ENCODE peak calls at places on chromosomes 4 and X, in six cellular contexts. One of them, this sample, is unnamed.

GRCh38 chr4:93066746-93067145 is 761.8 kb upstream of the ATOH1 start:
- DNase-seq in GM23338: no peak
- DNase-seq in lower lobe of right lung: no peak
- DNase-seq in CD8-positive, alpha-beta memory T cell: no peak
- DNase-seq in thoracic aorta: no peak
- DNase-seq in iPS DF 6.9: no peak
- DNase-seq in this sample: no peak

GRCh38 chr4:7155611-7156071 is 36.7 kb upstream of the SORCS2 start:
- DNase-seq in GM23338: no peak
- DNase-seq in lower lobe of right lung: peak; percentile 47
- DNase-seq in CD8-positive, alpha-beta memory T cell: no peak
- DNase-seq in thoracic aorta: no peak
- DNase-seq in iPS DF 6.9: no peak
- DNase-seq in this sample: peak; percentile 48

GRCh38 chr4:11635336-11635735 is 206.6 kb upstream of the HS3ST1 start:
- DNase-seq in GM23338: no peak
- DNase-seq in lower lobe of right lung: no peak
- DNase-seq in CD8-positive, alpha-beta memory T cell: no peak
- DNase-seq in thoracic aorta: no peak
- DNase-seq in iPS DF 6.9: no peak
- DNase-seq in this sample: no peak

GRCh38 chr4:91914176-91914804 is 389.5 kb upstream of the GRID2 start:
- DNase-seq in GM23338: no peak
- DNase-seq in lower lobe of right lung: no peak
- DNase-seq in CD8-positive, alpha-beta memory T cell: no peak
- DNase-seq in thoracic aorta: no peak
- DNase-seq in iPS DF 6.9: no peak
- DNase-seq in this sample: no peak

GRCh38 chr4:155722816-155723499 is 35.9 kb upstream of the GUCY1B1 start:
- DNase-seq in GM23338: no peak
- DNase-seq in lower lobe of right lung: no peak
- DNase-seq in CD8-positive, alpha-beta memory T cell: no peak
- DNase-seq in thoracic aorta: no peak
- DNase-seq in iPS DF 6.9: no peak
- DNase-seq in this sample: no peak

GRCh38 chr4:8200302-8200975 is 1.3 kb downstream of the SH3TC1 start:
- DNase-seq in GM23338: no peak
- DNase-seq in lower lobe of right lung: peak; percentile 86
- DNase-seq in CD8-positive, alpha-beta memory T cell: peak; percentile 16
- DNase-seq in thoracic aorta: no peak
- DNase-seq in iPS DF 6.9: no peak
- DNase-seq in this sample: no peak

GRCh38 chr4:122798101-122798500 is 28.5 kb upstream of the FGF2 start:
- DNase-seq in GM23338: peak; percentile 69
- DNase-seq in lower lobe of right lung: no peak
- DNase-seq in CD8-positive, alpha-beta memory T cell: no peak
- DNase-seq in thoracic aorta: no peak
- DNase-seq in iPS DF 6.9: no peak
- DNase-seq in this sample: peak; percentile 59

GRCh38 chrX:54358424-54359211 is 772 bp upstream of the WNK3 start:
- DNase-seq in GM23338: peak; percentile 92
- DNase-seq in lower lobe of right lung: peak; percentile 51
- DNase-seq in CD8-positive, alpha-beta memory T cell: peak; percentile 1
- DNase-seq in thoracic aorta: no peak
- DNase-seq in iPS DF 6.9: peak; percentile 54
- DNase-seq in this sample: peak; percentile 83

GRCh38 chr4:100168521-100168920 is 21.7 kb downstream of the DDIT4L start:
- DNase-seq in GM23338: no peak
- DNase-seq in lower lobe of right lung: no peak
- DNase-seq in CD8-positive, alpha-beta memory T cell: no peak
- DNase-seq in thoracic aorta: no peak
- DNase-seq in iPS DF 6.9: no peak
- DNase-seq in this sample: no peak

GRCh38 chr4:59664771-59665170 is 1535.4 kb upstream of the ADGRL3 start:
- DNase-seq in GM23338: no peak
- DNase-seq in lower lobe of right lung: no peak
- DNase-seq in CD8-positive, alpha-beta memory T cell: no peak
- DNase-seq in thoracic aorta: no peak
- DNase-seq in iPS DF 6.9: no peak
- DNase-seq in this sample: no peak

GRCh38 chr4:78481180-78481579 is 70.4 kb upstream of the ANXA3 start:
- DNase-seq in GM23338: no peak
- DNase-seq in lower lobe of right lung: no peak
- DNase-seq in CD8-positive, alpha-beta memory T cell: no peak
- DNase-seq in thoracic aorta: no peak
- DNase-seq in iPS DF 6.9: no peak
- DNase-seq in this sample: no peak

GRCh38 chr4:184792334-184792733 is 33.4 kb downstream of the ACSL1 start:
- DNase-seq in GM23338: no peak
- DNase-seq in lower lobe of right lung: no peak
- DNase-seq in CD8-positive, alpha-beta memory T cell: no peak
- DNase-seq in thoracic aorta: no peak
- DNase-seq in iPS DF 6.9: no peak
- DNase-seq in this sample: no peak

GRCh38 chrX:71095971-71096701 is 485 bp downstream of the FOXO4 start:
- DNase-seq in GM23338: no peak
- DNase-seq in lower lobe of right lung: no peak
- DNase-seq in CD8-positive, alpha-beta memory T cell: no peak
- DNase-seq in thoracic aorta: no peak
- DNase-seq in iPS DF 6.9: no peak
- DNase-seq in this sample: peak; percentile 87

GRCh38 chrX:53440631-53441517 is 6.7 kb upstream of the HSD17B10 start:
- DNase-seq in GM23338: peak; percentile 30
- DNase-seq in lower lobe of right lung: peak; percentile 63
- DNase-seq in CD8-positive, alpha-beta memory T cell: no peak
- DNase-seq in thoracic aorta: peak; percentile 19
- DNase-seq in iPS DF 6.9: no peak
- DNase-seq in this sample: peak; percentile 56

GRCh38 chr4:7044415-7044930 is 1.3 kb downstream of the TADA2B start:
- DNase-seq in GM23338: no peak
- DNase-seq in lower lobe of right lung: no peak
- DNase-seq in CD8-positive, alpha-beta memory T cell: no peak
- DNase-seq in thoracic aorta: no peak
- DNase-seq in iPS DF 6.9: no peak
- DNase-seq in this sample: no peak

DNA sequence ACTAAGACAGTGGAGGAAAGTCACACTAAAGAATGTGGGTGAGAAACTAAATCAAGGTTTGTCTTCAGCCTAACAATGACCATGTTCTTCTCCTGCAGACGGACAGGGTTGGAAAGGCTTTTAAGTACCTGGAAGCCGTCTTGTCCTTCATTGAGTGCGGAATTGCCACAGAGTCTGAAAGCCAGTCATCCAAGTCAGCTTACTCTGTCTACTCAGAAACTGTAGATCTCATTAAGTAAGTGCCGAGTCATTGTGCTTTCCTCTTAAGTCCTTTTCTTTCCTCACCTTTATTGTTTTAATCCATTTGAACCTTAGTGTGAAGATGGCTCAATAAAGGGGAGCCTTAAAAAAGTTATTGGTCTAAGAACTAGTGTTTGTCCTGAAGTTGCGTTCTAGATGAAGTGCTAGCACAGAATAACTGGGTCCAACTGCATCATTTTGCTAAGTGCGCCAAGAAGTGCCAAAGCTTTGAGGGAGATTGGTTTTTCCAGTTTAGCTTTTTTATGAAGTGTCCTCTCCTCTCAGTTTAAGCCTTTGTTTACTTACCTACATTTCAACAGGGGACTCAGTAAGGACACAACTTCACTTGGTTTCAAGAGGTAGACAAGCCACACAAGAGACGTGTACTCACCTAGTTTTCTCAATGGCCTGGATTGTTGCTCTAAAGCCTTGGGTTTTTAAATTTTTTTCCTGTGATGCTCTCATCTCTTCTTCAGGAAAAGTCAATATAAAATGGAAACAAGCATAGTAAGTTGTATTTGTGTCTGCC is 89.2 kb downstream of the KLHL8 start:
- DNase-seq in GM23338: no peak
- DNase-seq in lower lobe of right lung: no peak
- DNase-seq in CD8-positive, alpha-beta memory T cell: no peak
- DNase-seq in thoracic aorta: no peak
- DNase-seq in iPS DF 6.9: no peak
- DNase-seq in this sample: no peak
- H3K36me3 ChIP-seq in GM23338: peaks cover 46% of the 10 kb centered on the region
- H3K36me3 ChIP-seq in lower lobe of right lung: peaks cover 98% of the 10 kb centered on the region
- H3K36me3 ChIP-seq in CD8-positive, alpha-beta memory T cell: peaks cover 31% of the 10 kb centered on the region
- H3K36me3 ChIP-seq in thoracic aorta: peaks cover 41% of the 10 kb centered on the region
- H3K36me3 ChIP-seq in iPS DF 6.9: peaks cover 13% of the 10 kb centered on the region
- H3K36me3 ChIP-seq in this sample: peaks cover 35% of the 10 kb centered on the region

GRCh38 chrX:101482296-101482695 is 3.0 kb upstream of the ARMCX4 start:
- DNase-seq in GM23338: no peak
- DNase-seq in lower lobe of right lung: no peak
- DNase-seq in CD8-positive, alpha-beta memory T cell: no peak
- DNase-seq in thoracic aorta: no peak
- DNase-seq in iPS DF 6.9: no peak
- DNase-seq in this sample: no peak

GRCh38 chrX:101483705-101484104 is 1.6 kb upstream of the ARMCX4 start:
- DNase-seq in GM23338: peak; percentile 61
- DNase-seq in lower lobe of right lung: no peak
- DNase-seq in CD8-positive, alpha-beta memory T cell: no peak
- DNase-seq in thoracic aorta: no peak
- DNase-seq in iPS DF 6.9: no peak
- DNase-seq in this sample: peak; percentile 56

GRCh38 chrX:101488796-101489195 is 3.5 kb downstream of the ARMCX4 start:
- DNase-seq in GM23338: no peak
- DNase-seq in lower lobe of right lung: no peak
- DNase-seq in CD8-positive, alpha-beta memory T cell: no peak
- DNase-seq in thoracic aorta: no peak
- DNase-seq in iPS DF 6.9: no peak
- DNase-seq in this sample: no peak

DNA sequence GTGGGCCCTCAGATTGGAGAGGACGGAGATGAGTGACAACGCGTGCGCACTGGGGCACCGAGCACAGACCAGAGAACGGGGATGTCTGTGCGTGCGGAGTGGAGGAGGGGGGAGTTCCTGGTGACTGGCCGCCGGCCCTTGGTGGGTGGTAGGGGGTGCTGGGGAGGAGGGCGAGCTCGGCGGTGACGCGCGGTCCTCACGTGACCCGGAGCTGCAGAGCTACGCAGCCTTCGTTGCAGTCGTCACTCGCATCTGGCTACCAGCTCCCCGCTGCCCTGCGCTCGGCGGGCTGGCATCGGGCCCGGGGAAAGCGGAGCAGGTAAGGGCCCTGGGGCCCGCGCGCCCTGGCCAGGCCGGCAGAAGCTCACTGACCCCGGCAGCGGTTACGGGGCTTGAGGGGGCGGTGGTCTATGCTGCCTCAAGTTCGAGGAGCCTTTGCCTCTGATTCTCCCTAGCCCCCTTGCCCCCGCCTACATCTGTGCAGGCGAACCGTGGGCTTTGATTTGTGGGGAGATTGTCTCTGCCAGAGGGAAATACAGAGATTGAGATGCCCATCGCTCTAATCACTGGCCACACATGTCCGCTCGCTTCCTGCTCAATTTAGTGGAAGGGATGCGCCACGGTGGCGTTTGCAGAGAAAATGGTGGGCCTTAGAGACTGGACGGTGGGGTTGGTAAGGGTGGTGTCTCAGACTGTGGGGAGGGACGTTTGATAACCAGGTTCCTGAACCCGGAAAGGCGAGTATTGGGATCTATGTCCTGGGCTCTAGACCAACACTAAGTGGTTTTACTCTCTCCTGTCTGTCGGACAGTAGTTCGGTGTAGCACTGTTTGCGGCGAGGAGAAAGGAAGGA is at the start of gene ARMCX4:
- DNase-seq in GM23338: peak; percentile 76
- DNase-seq in lower lobe of right lung: peak; percentile 55
- DNase-seq in CD8-positive, alpha-beta memory T cell: peak; percentile 5
- DNase-seq in thoracic aorta: no peak
- DNase-seq in iPS DF 6.9: no peak
- DNase-seq in this sample: peak; percentile 85
- H3K27me3 ChIP-seq in GM23338: no peaks in the 10 kb centered on the region
- H3K27me3 ChIP-seq in lower lobe of right lung: no peaks in the 10 kb centered on the region
- H3K27me3 ChIP-seq in CD8-positive, alpha-beta memory T cell: no peaks in the 10 kb centered on the region
- H3K27me3 ChIP-seq in thoracic aorta: no peaks in the 10 kb centered on the region
- H3K27me3 ChIP-seq in iPS DF 6.9: no peaks in the 10 kb centered on the region
- H3K27me3 ChIP-seq in this sample: no peaks in the 10 kb centered on the region

DNA sequence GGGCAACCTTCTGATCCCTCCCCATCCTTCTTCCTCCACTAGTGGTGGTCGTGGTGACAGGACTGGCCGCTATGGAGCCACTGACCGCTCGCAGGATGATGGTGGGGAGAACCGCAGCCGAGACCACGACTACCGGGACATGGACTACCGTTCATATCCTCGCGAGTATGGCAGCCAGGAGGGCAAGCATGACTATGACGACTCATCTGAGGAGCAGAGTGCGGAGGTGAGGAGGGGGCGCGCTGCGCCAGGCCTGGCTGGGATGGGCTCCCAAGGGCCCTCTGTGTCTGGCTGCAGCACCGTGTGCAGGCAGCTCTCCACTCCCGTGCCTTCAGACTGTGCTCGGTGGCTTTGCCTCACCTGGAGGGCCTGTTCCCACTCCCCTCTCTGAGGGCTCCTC is 24.3 kb downstream of the RBM10 start:
- DNase-seq in GM23338: no peak
- DNase-seq in lower lobe of right lung: no peak
- DNase-seq in CD8-positive, alpha-beta memory T cell: no peak
- DNase-seq in thoracic aorta: no peak
- DNase-seq in iPS DF 6.9: no peak
- DNase-seq in this sample: peak; percentile 24
- H3K36me3 ChIP-seq in GM23338: no peaks in the 10 kb centered on the region
- H3K36me3 ChIP-seq in lower lobe of right lung: peaks cover 41% of the 10 kb centered on the region
- H3K36me3 ChIP-seq in CD8-positive, alpha-beta memory T cell: peaks cover 8% of the 10 kb centered on the region
- H3K36me3 ChIP-seq in thoracic aorta: peaks cover 15% of the 10 kb centered on the region
- H3K36me3 ChIP-seq in iPS DF 6.9: peaks cover 18% of the 10 kb centered on the region
- H3K36me3 ChIP-seq in this sample: peaks cover 4% of the 10 kb centered on the region

DNA sequence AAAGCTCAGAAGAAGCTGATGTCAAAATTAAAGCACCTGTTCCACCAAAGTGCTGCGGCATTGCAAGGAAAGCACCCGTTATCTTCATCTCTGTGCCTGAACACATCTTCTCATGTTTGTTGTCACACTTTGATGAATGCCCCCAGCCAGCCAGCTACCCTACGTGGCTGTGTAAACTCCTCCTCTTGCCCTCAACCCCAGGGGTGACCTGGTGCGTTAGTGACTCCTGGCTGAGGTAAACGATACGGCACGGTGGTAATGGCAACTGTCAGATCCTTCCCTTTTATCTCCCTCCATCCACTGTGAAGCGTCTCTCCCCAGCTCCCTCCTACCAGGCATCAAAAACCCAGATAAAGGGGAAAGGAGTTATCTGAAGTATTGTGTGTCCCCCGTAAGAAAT is 90.6 kb upstream of the WWC2 start:
- DNase-seq in GM23338: peak; percentile 52
- DNase-seq in lower lobe of right lung: no peak
- DNase-seq in CD8-positive, alpha-beta memory T cell: no peak
- DNase-seq in thoracic aorta: no peak
- DNase-seq in iPS DF 6.9: no peak
- DNase-seq in this sample: peak; percentile 30
- H3K27me3 ChIP-seq in GM23338: no peaks in the 10 kb centered on the region
- H3K27me3 ChIP-seq in lower lobe of right lung: no peaks in the 10 kb centered on the region
- H3K27me3 ChIP-seq in CD8-positive, alpha-beta memory T cell: no peaks in the 10 kb centered on the region
- H3K27me3 ChIP-seq in thoracic aorta: no peaks in the 10 kb centered on the region
- H3K27me3 ChIP-seq in iPS DF 6.9: no peaks in the 10 kb centered on the region
- H3K27me3 ChIP-seq in this sample: no peaks in the 10 kb centered on the region

This sample was measured in H7.